ENCODE peak calls at places on chromosomes 2 and 18, in six cellular contexts. One of them, this sample, is unnamed.
A peak's percentile ranks its signal among the peaks of the same experiment; 100 is the strongest.

GRCh38 chr2:109648041-109648527 is 33.9 kb downstream of the SOWAHC start:
- DNase-seq in neural progenitor cell: no peak
- DNase-seq in stomach: no peak
- DNase-seq in brain microvascular endothelial cell: peak; percentile 11
- DNase-seq in SK-N-SH: no peak
- DNase-seq in cardiac muscle cell: no peak
- DNase-seq in this sample: no peak

GRCh38 chr2:160859086-160859485 is 301.1 kb upstream of the TANK start:
- DNase-seq in neural progenitor cell: no peak
- DNase-seq in stomach: no peak
- DNase-seq in brain microvascular endothelial cell: no peak
- DNase-seq in SK-N-SH: peak; percentile 8
- DNase-seq in cardiac muscle cell: peak; percentile 12
- DNase-seq in this sample: no peak

GRCh38 chr18:31079973-31080372 is 22.2 kb downstream of the DSC2 start:
- DNase-seq in neural progenitor cell: no peak
- DNase-seq in stomach: no peak
- DNase-seq in brain microvascular endothelial cell: no peak
- DNase-seq in SK-N-SH: no peak
- DNase-seq in cardiac muscle cell: no peak
- DNase-seq in this sample: no peak

GRCh38 chr2:43169987-43170732 is 56.2 kb downstream of the ZFP36L2 start:
- DNase-seq in neural progenitor cell: peak; percentile 52
- DNase-seq in stomach: peak; percentile 65
- DNase-seq in brain microvascular endothelial cell: no peak
- DNase-seq in SK-N-SH: peak; percentile 69
- DNase-seq in cardiac muscle cell: peak; percentile 38
- DNase-seq in this sample: no peak

GRCh38 chr2:19847486-19847885 is 54.3 kb downstream of the TTC32 start:
- DNase-seq in neural progenitor cell: no peak
- DNase-seq in stomach: no peak
- DNase-seq in brain microvascular endothelial cell: no peak
- DNase-seq in SK-N-SH: no peak
- DNase-seq in cardiac muscle cell: no peak
- DNase-seq in this sample: no peak

GRCh38 chr2:95320344-95320712 is 23.2 kb downstream of the KCNIP3 start:
- DNase-seq in neural progenitor cell: no peak
- DNase-seq in stomach: no peak
- DNase-seq in brain microvascular endothelial cell: no peak
- DNase-seq in SK-N-SH: no peak
- DNase-seq in cardiac muscle cell: no peak
- DNase-seq in this sample: no peak

GRCh38 chr2:217060951-217061547 is 201.2 kb upstream of the TNP1 start:
- DNase-seq in neural progenitor cell: no peak
- DNase-seq in stomach: no peak
- DNase-seq in brain microvascular endothelial cell: no peak
- DNase-seq in SK-N-SH: no peak
- DNase-seq in cardiac muscle cell: no peak
- DNase-seq in this sample: no peak

GRCh38 chr2:200092235-200092634 is 136.9 kb downstream of the MAIP1 start:
- DNase-seq in neural progenitor cell: no peak
- DNase-seq in stomach: no peak
- DNase-seq in brain microvascular endothelial cell: no peak
- DNase-seq in SK-N-SH: no peak
- DNase-seq in cardiac muscle cell: no peak
- DNase-seq in this sample: no peak

GRCh38 chr18:21997207-21998143 is 171.9 kb upstream of the GATA6 start:
- DNase-seq in neural progenitor cell: peak; percentile 70
- DNase-seq in stomach: no peak
- DNase-seq in brain microvascular endothelial cell: peak; percentile 18
- DNase-seq in SK-N-SH: peak; percentile 53
- DNase-seq in cardiac muscle cell: peak; percentile 66
- DNase-seq in this sample: peak; percentile 54

GRCh38 chr2:109558076-109558882 is 55.5 kb downstream of the SEPTIN10 start:
- DNase-seq in neural progenitor cell: no peak
- DNase-seq in stomach: peak; percentile 69
- DNase-seq in brain microvascular endothelial cell: peak; percentile 71
- DNase-seq in SK-N-SH: no peak
- DNase-seq in cardiac muscle cell: no peak
- DNase-seq in this sample: peak; percentile 81

GRCh38 chr2:118088051-118089014 is at the start of gene INSIG2:
- DNase-seq in neural progenitor cell: peak; percentile 99
- DNase-seq in stomach: peak; percentile 96
- DNase-seq in brain microvascular endothelial cell: peak; percentile 96
- DNase-seq in SK-N-SH: peak; percentile 90
- DNase-seq in cardiac muscle cell: peak; percentile 98
- DNase-seq in this sample: peak; percentile 95
- TF ChIP-seq CTCF in neural progenitor cell: no peak
- TF ChIP-seq CTCF in stomach: no peak
- TF ChIP-seq CTCF in brain microvascular endothelial cell: peak; percentile 35
- TF ChIP-seq CTCF in SK-N-SH: no peak
- TF ChIP-seq CTCF in cardiac muscle cell: no peak
- TF ChIP-seq CTCF in this sample: no peak

GRCh38 chr2:2318949-2319348 is 12.1 kb downstream of the MYT1L start:
- DNase-seq in neural progenitor cell: no peak
- DNase-seq in stomach: no peak
- DNase-seq in brain microvascular endothelial cell: no peak
- DNase-seq in SK-N-SH: no peak
- DNase-seq in cardiac muscle cell: no peak
- DNase-seq in this sample: no peak
- H3K27ac ChIP-seq in neural progenitor cell: no peak overlapping the region
- H3K27ac ChIP-seq in stomach: no peak overlapping the region
- H3K27ac ChIP-seq in brain microvascular endothelial cell: no peak overlapping the region
- H3K27ac ChIP-seq in SK-N-SH: peak overlapping the region; percentile 100
- H3K27ac ChIP-seq in cardiac muscle cell: no peak overlapping the region
- H3K27ac ChIP-seq in this sample: no peak overlapping the region

GRCh38 chr18:27608742-27609141 is 423.6 kb upstream of the CHST9 start:
- DNase-seq in neural progenitor cell: no peak
- DNase-seq in stomach: no peak
- DNase-seq in brain microvascular endothelial cell: peak; percentile 9
- DNase-seq in SK-N-SH: no peak
- DNase-seq in cardiac muscle cell: no peak
- DNase-seq in this sample: peak; percentile 2
- TF ChIP-seq CTCF in neural progenitor cell: peak; percentile 45
- TF ChIP-seq CTCF in stomach: no peak
- TF ChIP-seq CTCF in brain microvascular endothelial cell: peak; percentile 59
- TF ChIP-seq CTCF in SK-N-SH: peak; percentile 65
- TF ChIP-seq CTCF in cardiac muscle cell: peak; percentile 47
- TF ChIP-seq CTCF in this sample: peak; percentile 19

GRCh38 chr2:38794235-38794946 is 16.4 kb downstream of the GEMIN6 start:
- DNase-seq in neural progenitor cell: no peak
- DNase-seq in stomach: no peak
- DNase-seq in brain microvascular endothelial cell: no peak
- DNase-seq in SK-N-SH: no peak
- DNase-seq in cardiac muscle cell: no peak
- DNase-seq in this sample: no peak

GRCh38 chr2:38789689-38790088 is 11.7 kb downstream of the GEMIN6 start:
- DNase-seq in neural progenitor cell: no peak
- DNase-seq in stomach: no peak
- DNase-seq in brain microvascular endothelial cell: no peak
- DNase-seq in SK-N-SH: no peak
- DNase-seq in cardiac muscle cell: no peak
- DNase-seq in this sample: no peak

GRCh38 chr2:38793511-38793910 is 15.5 kb downstream of the GEMIN6 start:
- DNase-seq in neural progenitor cell: no peak
- DNase-seq in stomach: no peak
- DNase-seq in brain microvascular endothelial cell: no peak
- DNase-seq in SK-N-SH: no peak
- DNase-seq in cardiac muscle cell: no peak
- DNase-seq in this sample: no peak

GRCh38 chr2:38791747-38792146 is 13.7 kb downstream of the GEMIN6 start:
- DNase-seq in neural progenitor cell: no peak
- DNase-seq in stomach: no peak
- DNase-seq in brain microvascular endothelial cell: no peak
- DNase-seq in SK-N-SH: no peak
- DNase-seq in cardiac muscle cell: no peak
- DNase-seq in this sample: no peak

GRCh38 chr2:38792751-38793150 is 14.7 kb downstream of the GEMIN6 start:
- DNase-seq in neural progenitor cell: no peak
- DNase-seq in stomach: no peak
- DNase-seq in brain microvascular endothelial cell: no peak
- DNase-seq in SK-N-SH: no peak
- DNase-seq in cardiac muscle cell: no peak
- DNase-seq in this sample: no peak
- H3K27ac ChIP-seq in neural progenitor cell: no peak overlapping the region
- H3K27ac ChIP-seq in stomach: no peak overlapping the region
- H3K27ac ChIP-seq in brain microvascular endothelial cell: no peak overlapping the region
- H3K27ac ChIP-seq in SK-N-SH: no peak overlapping the region
- H3K27ac ChIP-seq in cardiac muscle cell: no peak overlapping the region
- H3K27ac ChIP-seq in this sample: no peak overlapping the region

GRCh38 chr2:17148298-17149228 is 369.7 kb downstream of the RAD51AP2 start:
- DNase-seq in neural progenitor cell: peak; percentile 63
- DNase-seq in stomach: peak; percentile 35
- DNase-seq in brain microvascular endothelial cell: peak; percentile 18
- DNase-seq in SK-N-SH: peak; percentile 53
- DNase-seq in cardiac muscle cell: peak; percentile 55
- DNase-seq in this sample: no peak
- TF ChIP-seq CTCF in neural progenitor cell: peak; percentile 69
- TF ChIP-seq CTCF in stomach: peak; percentile 23
- TF ChIP-seq CTCF in brain microvascular endothelial cell: peak; percentile 88
- TF ChIP-seq CTCF in SK-N-SH: peak; percentile 60
- TF ChIP-seq CTCF in cardiac muscle cell: peak; percentile 28
- TF ChIP-seq CTCF in this sample: peak; percentile 15

GRCh38 chr18:13620818-13621445 is 105.4 kb downstream of the FAM210A start:
- DNase-seq in neural progenitor cell: no peak
- DNase-seq in stomach: no peak
- DNase-seq in brain microvascular endothelial cell: no peak
- DNase-seq in SK-N-SH: no peak
- DNase-seq in cardiac muscle cell: no peak
- DNase-seq in this sample: no peak

GRCh38 chr18:13619505-13620205 is 106.7 kb downstream of the FAM210A start:
- DNase-seq in neural progenitor cell: no peak
- DNase-seq in stomach: no peak
- DNase-seq in brain microvascular endothelial cell: no peak
- DNase-seq in SK-N-SH: no peak
- DNase-seq in cardiac muscle cell: no peak
- DNase-seq in this sample: no peak

GRCh38 chr18:13620206-13620672 is 106.1 kb downstream of the FAM210A start:
- DNase-seq in neural progenitor cell: no peak
- DNase-seq in stomach: no peak
- DNase-seq in brain microvascular endothelial cell: no peak
- DNase-seq in SK-N-SH: no peak
- DNase-seq in cardiac muscle cell: no peak
- DNase-seq in this sample: no peak

GRCh38 chr18:13617826-13618515 is 108.4 kb downstream of the FAM210A start:
- DNase-seq in neural progenitor cell: no peak
- DNase-seq in stomach: no peak
- DNase-seq in brain microvascular endothelial cell: no peak
- DNase-seq in SK-N-SH: no peak
- DNase-seq in cardiac muscle cell: no peak
- DNase-seq in this sample: no peak

DNA sequence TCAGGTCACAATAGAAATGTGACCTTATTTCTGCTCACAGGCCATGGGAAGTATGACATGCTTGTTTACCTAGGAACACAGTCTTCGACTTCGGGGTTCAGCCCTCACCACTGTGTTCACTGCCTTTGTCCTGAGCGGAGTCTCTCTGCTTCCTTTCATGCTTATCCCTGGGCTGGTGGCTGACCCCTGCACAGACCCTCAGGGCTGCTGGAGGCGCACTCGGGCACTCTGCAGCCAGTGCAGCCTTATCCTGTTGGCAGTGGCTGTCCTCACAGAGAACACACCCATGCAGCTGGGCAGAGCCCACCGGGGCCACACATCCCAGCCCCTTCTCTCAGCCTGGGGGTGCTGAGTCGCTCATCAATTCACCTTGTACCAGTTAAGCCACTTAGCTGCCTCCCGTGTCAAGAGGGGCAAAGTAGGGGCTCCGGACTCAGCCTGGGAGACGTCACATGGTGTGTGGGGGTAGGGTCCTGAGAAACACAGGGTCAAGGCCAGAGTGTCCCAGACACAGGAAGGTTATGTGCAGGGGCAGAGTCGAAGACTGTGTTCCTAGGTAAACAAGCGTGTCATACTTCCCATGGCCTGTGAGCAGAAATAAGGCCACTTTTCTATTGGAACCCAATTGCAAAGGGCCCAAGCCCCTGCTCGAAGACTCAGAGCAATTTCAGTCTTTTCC is 107.5 kb downstream of the FAM210A start:
- DNase-seq in neural progenitor cell: no peak
- DNase-seq in stomach: no peak
- DNase-seq in brain microvascular endothelial cell: no peak
- DNase-seq in SK-N-SH: no peak
- DNase-seq in cardiac muscle cell: no peak
- DNase-seq in this sample: no peak
- H3K27ac ChIP-seq in neural progenitor cell: no peak overlapping the region
- H3K27ac ChIP-seq in stomach: no peak overlapping the region
- H3K27ac ChIP-seq in brain microvascular endothelial cell: no peak overlapping the region
- H3K27ac ChIP-seq in SK-N-SH: no peak overlapping the region
- H3K27ac ChIP-seq in cardiac muscle cell: no peak overlapping the region
- H3K27ac ChIP-seq in this sample: no peak overlapping the region

GRCh38 chr2:105787376-105788318 is 42.9 kb downstream of the NCK2 start:
- DNase-seq in neural progenitor cell: no peak
- DNase-seq in stomach: no peak
- DNase-seq in brain microvascular endothelial cell: no peak
- DNase-seq in SK-N-SH: no peak
- DNase-seq in cardiac muscle cell: peak; percentile 34
- DNase-seq in this sample: no peak

GRCh38 chr2:105790467-105791118 is 45.9 kb downstream of the NCK2 start:
- DNase-seq in neural progenitor cell: no peak
- DNase-seq in stomach: no peak
- DNase-seq in brain microvascular endothelial cell: no peak
- DNase-seq in SK-N-SH: no peak
- DNase-seq in cardiac muscle cell: no peak
- DNase-seq in this sample: peak; percentile 77

GRCh38 chr2:105788670-105789290 is 44.1 kb downstream of the NCK2 start:
- DNase-seq in neural progenitor cell: no peak
- DNase-seq in stomach: no peak
- DNase-seq in brain microvascular endothelial cell: peak; percentile 38
- DNase-seq in SK-N-SH: no peak
- DNase-seq in cardiac muscle cell: no peak
- DNase-seq in this sample: no peak

GRCh38 chr2:105791229-105791628 is 46.5 kb downstream of the NCK2 start:
- DNase-seq in neural progenitor cell: no peak
- DNase-seq in stomach: no peak
- DNase-seq in brain microvascular endothelial cell: no peak
- DNase-seq in SK-N-SH: no peak
- DNase-seq in cardiac muscle cell: no peak
- DNase-seq in this sample: no peak

DNA sequence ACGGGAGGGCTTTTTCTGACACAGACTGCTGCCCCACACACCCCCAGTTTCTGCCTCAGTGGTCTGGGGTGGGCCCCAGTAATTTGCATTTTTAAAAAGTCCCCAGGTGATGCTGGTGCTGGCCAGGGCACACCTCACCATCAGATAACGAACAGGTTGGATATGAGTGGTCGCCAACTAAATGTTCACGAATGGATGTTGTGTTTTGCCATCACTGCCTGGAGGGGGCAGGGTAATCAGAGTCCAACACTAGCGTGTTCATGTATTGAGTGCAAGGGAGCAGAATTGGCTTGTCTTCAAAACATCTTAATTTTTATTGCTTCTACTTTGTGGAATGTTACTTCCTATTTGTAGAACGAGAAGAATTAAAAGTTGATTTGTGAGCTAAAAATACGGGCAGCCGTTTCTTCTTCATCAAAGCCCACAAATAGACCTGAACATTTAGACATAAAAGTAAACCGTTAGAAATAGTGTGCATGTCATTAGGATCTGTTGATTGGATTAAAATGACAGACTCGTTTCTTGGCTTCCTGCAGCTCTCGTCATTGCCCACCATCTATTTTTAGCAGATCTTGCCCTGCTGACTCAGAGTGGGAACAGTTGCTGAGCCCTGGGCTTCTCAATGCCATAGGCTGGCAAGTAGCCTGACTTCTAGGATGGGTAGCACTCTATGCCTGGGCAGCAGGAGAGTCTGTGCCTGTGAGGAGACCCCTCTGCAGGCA is 45.2 kb downstream of the NCK2 start:
- DNase-seq in neural progenitor cell: no peak
- DNase-seq in stomach: no peak
- DNase-seq in brain microvascular endothelial cell: peak; percentile 40
- DNase-seq in SK-N-SH: no peak
- DNase-seq in cardiac muscle cell: no peak
- DNase-seq in this sample: peak; percentile 73
- TF ChIP-seq CTCF in neural progenitor cell: peak; percentile 26
- TF ChIP-seq CTCF in stomach: no peak
- TF ChIP-seq CTCF in brain microvascular endothelial cell: peak; percentile 13
- TF ChIP-seq CTCF in SK-N-SH: peak; percentile 19
- TF ChIP-seq CTCF in cardiac muscle cell: no peak
- TF ChIP-seq CTCF in this sample: no peak